ENCODE peak calls at places on chromosomes 13 and 19, in eight cellular contexts. G is cardiac muscle cell, E is lung, Z is brain microvascular endothelial cell, S is adrenal gland, Q is endodermal cell, D is tibial artery, H is ovary. W is an unnamed sample. For H3K36me3, the result is how much of the 10 kb centered on the place peaks cover.

GRCh38 chr19:6534451-6535093 is 3.7 kb downstream of the TNFSF9 start:
- DNase-seq in G (peak), E (no peak), Z (no peak), S (no peak), Q (peak), D (no peak), H (no peak), W (no peak)

GRCh38 chr13:106507560-106508274 is 27.7 kb downstream of the EFNB2 start:
- DNase-seq in G (no peak), E (no peak), Z (peak), S (no peak), Q (no peak), D (no peak), H (no peak), W (no peak)

GRCh38 chr13:92463134-92463533 is 763.5 kb upstream of the GPC6 start:
- DNase-seq in G (no peak), E (no peak), Z (no peak), S (no peak), Q (no peak), D (no peak), H (no peak), W (no peak)

GRCh38 chr19:33403973-33404304 is 30.4 kb downstream of the CEBPG start:
- DNase-seq in G (no peak), E (no peak), Z (no peak), S (peak), Q (no peak), D (no peak), H (peak), W (peak)

GRCh38 chr13:80611310-80611709 is 270.4 kb upstream of the SPRY2 start:
- DNase-seq in G (no peak), E (no peak), Z (no peak), S (no peak), Q (no peak), D (no peak), H (no peak), W (no peak)

GRCh38 chr13:28046981-28047380 is 53.4 kb downstream of the FLT3 start:
- DNase-seq in G (no peak), E (no peak), Z (peak), S (no peak), Q (no peak), D (no peak), H (no peak), W (no peak)

GRCh38 chr13:21849323-21849722 is 178.4 kb downstream of the FGF9 start:
- DNase-seq in G (peak), E (no peak), Z (no peak), S (peak), Q (peak), D (no peak), H (no peak), W (no peak)

GRCh38 chr13:89568276-89568675 is 1779.2 kb upstream of the MIR17HG start:
- DNase-seq in G (no peak), E (no peak), Z (peak), S (no peak), Q (no peak), D (no peak), H (no peak), W (no peak)

GRCh38 chr13:102913924-102914628 is 68.2 kb downstream of the ERCC5 start:
- DNase-seq in G (no peak), E (no peak), Z (no peak), S (peak), Q (no peak), D (no peak), H (no peak), W (no peak)

GRCh38 chr13:67119481-67119883 is 110.7 kb downstream of the PCDH9 start:
- DNase-seq in G (no peak), E (no peak), Z (peak), S (no peak), Q (no peak), D (no peak), H (no peak), W (no peak)

GRCh38 chr13:111967572-111968201 is 99.3 kb upstream of the SOX1 start:
- DNase-seq in G (no peak), E (no peak), Z (no peak), S (no peak), Q (no peak), D (no peak), H (no peak), W (no peak)

GRCh38 chr13:45310341-45311138 is 30.4 kb downstream of the TPT1 start:
- DNase-seq in G (no peak), E (no peak), Z (no peak), S (no peak), Q (no peak), D (no peak), H (no peak), W (no peak)

GRCh38 chr13:80814541-80814940 is 473.6 kb upstream of the SPRY2 start:
- DNase-seq in G (no peak), E (no peak), Z (peak), S (no peak), Q (no peak), D (no peak), H (no peak), W (no peak)

GRCh38 chr13:63902141-63902540 is 2486.5 kb upstream of the PCDH20 start:
- DNase-seq in G (no peak), E (no peak), Z (no peak), S (no peak), Q (no peak), D (no peak), H (no peak), W (no peak)

GRCh38 chr13:44300895-44301638 is 72.6 kb upstream of the SERP2 start:
- DNase-seq in G (peak), E (peak), Z (peak), S (peak), Q (no peak), D (peak), H (peak), W (peak)

GRCh38 chr19:340620-341385 is 3.8 kb downstream of the MIER2 start:
- DNase-seq in G (no peak), E (no peak), Z (no peak), S (no peak), Q (no peak), D (peak), H (no peak), W (no peak)

DNA sequence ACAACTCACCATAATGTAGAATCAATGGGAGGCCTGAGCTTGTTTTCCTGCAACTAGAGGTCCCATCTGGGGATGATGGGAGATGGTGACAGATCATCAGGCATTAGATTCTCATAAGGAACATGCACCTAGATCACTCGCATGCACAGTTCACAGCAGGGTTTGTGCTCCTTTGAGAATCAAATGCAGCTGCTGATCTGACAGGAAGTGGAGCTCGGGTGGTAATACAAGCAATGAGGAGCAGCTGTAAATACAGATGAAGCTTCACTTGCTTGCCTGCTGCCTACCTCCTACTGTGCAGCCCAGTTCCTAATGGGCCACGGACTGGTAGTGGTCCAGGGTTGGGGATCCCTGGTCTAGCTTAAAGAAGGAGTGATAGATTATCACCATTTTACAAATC is 33.0 kb downstream of the KPNA3 start:
- DNase-seq in G (no peak), E (no peak), Z (peak), S (no peak), Q (no peak), D (no peak), H (no peak), W (no peak)
- H3K36me3 ChIP-seq in G (under half), E (under half), Z (under half), S (under half), Q (under half), D (under half), H (under half), W (under half)

DNA sequence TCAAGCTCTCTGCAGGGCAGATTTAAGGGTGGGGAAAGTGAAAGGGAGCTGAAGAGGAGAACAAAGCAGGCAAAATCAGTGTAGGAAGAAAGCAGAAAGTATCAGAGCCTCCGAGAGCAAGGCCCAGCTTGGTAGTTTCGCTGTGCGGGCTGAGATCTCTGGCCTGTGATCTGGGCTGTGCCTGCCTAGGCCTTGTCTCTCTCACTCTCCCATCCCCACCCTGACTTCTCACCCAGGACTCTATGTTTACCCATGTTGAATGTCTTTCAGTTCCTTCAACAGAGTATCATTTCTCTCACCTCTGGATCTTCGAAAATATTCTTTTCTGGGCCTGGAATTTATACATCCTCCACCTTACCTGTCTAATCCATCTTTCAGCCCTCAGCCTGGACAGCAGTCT is 391.3 kb downstream of the FOXO1 start:
- DNase-seq in G (no peak), E (no peak), Z (no peak), S (no peak), Q (no peak), D (no peak), H (no peak), W (no peak)
- H3K27ac ChIP-seq in G (no peak), E (no peak), Z (no peak), S (no peak), Q (no peak), D (no peak), H (no peak), W (no peak)

GRCh38 chr13:62290542-62290941 is 874.9 kb upstream of the PCDH20 start:
- DNase-seq in G (no peak), E (no peak), Z (no peak), S (no peak), Q (no peak), D (no peak), H (no peak), W (no peak)
- H3K4me3 ChIP-seq in G (no peak), E (no peak), Z (no peak), S (no peak), Q (no peak), D (no peak), H (no peak), W (no peak)

GRCh38 chr13:75839418-75839817 is 203.3 kb downstream of the LMO7 start:
- DNase-seq in G (no peak), E (no peak), Z (no peak), S (no peak), Q (no peak), D (no peak), H (no peak), W (no peak)
- H3K36me3 ChIP-seq in G (half or more), E (under half), Z (half or more), S (under half), Q (under half), D (under half), H (under half), W (under half)

GRCh38 chr19:17538684-17539287 is 16.7 kb upstream of the COLGALT1 start:
- DNase-seq in G (no peak), E (no peak), Z (no peak), S (no peak), Q (no peak), D (no peak), H (no peak), W (no peak)
- H3K27ac ChIP-seq in G (no peak), E (peak), Z (no peak), S (no peak), Q (no peak), D (no peak), H (peak), W (no peak)

DNA sequence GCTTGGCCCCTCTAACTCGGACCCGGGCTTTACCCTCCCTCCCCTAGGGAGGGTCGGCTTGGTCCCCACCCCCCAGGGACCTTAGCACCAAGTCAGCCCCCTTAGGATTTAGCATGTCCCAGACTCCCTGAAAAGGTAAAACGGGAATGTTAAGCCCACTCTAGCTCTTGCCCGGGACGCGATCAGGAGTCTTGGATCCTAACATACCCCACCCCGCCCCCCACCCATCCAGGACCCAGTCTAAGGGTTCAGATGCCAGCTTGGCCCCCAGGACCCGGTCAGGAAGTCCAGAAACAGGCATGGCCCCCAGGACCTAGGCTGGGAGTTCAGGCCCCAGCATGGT is 437 bp downstream of the EPOR start:
- DNase-seq in G (peak), E (no peak), Z (no peak), S (no peak), Q (no peak), D (no peak), H (no peak), W (no peak)
- H3K4me3 ChIP-seq in G (peak), E (peak), Z (peak), S (no peak), Q (peak), D (peak), H (no peak), W (no peak)

DNA sequence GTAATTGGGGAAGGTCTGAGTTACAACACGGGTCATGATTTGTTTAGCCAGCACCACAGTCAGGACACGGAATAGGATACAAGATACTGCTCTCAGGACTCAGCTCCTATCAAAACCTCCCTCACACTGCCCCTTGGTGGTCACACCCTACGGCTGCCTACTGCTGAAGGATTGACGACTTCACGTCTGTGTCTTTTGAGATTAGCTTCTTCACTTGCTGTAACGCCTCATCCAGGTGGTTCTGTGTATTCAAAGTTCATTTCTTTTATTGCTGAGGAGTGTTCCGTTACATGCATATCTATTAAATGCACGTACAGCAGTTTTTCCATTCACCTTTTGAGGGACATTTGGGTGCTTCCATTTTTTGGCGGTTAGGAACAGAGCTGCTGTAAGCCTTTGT is 46.3 kb downstream of the URI1 start:
- DNase-seq in G (no peak), E (no peak), Z (no peak), S (no peak), Q (peak), D (no peak), H (no peak), W (no peak)
- H3K36me3 ChIP-seq in G (under half), E (under half), Z (under half), S (under half), Q (under half), D (under half), H (under half), W (under half)

GRCh38 chr13:59750860-59751259 is 412.9 kb downstream of the DIAPH3 start:
- DNase-seq in G (peak), E (no peak), Z (peak), S (no peak), Q (peak), D (no peak), H (no peak), W (no peak)
- H3K27ac ChIP-seq in G (peak), E (no peak), Z (peak), S (no peak), Q (peak), D (no peak), H (no peak), W (no peak)

GRCh38 chr13:35687336-35687735 is 210.8 kb upstream of the MAB21L1 start:
- DNase-seq in G (no peak), E (no peak), Z (no peak), S (no peak), Q (no peak), D (no peak), H (no peak), W (no peak)

GRCh38 chr13:35693142-35693784 is 216.8 kb upstream of the MAB21L1 start:
- DNase-seq in G (no peak), E (no peak), Z (no peak), S (no peak), Q (peak), D (no peak), H (no peak), W (no peak)

GRCh38 chr13:35694031-35694430 is 217.5 kb upstream of the MAB21L1 start:
- DNase-seq in G (no peak), E (no peak), Z (no peak), S (no peak), Q (peak), D (no peak), H (no peak), W (no peak)

GRCh38 chr13:35694549-35695233 is 218.2 kb upstream of the MAB21L1 start:
- DNase-seq in G (no peak), E (no peak), Z (no peak), S (no peak), Q (peak), D (no peak), H (no peak), W (no peak)

GRCh38 chr13:35690546-35690945 is 214.1 kb upstream of the MAB21L1 start:
- DNase-seq in G (no peak), E (no peak), Z (peak), S (no peak), Q (peak), D (no peak), H (no peak), W (no peak)
- H3K4me3 ChIP-seq in G (no peak), E (no peak), Z (no peak), S (no peak), Q (no peak), D (no peak), H (no peak), W (no peak)

GRCh38 chr19:19636573-19636972 is 6.9 kb downstream of the GMIP start:
- DNase-seq in G (no peak), E (no peak), Z (no peak), S (no peak), Q (no peak), D (no peak), H (no peak), W (peak)

GRCh38 chr19:19632661-19633060 is 4.6 kb upstream of the LPAR2 start:
- DNase-seq in G (no peak), E (no peak), Z (no peak), S (no peak), Q (no peak), D (no peak), H (no peak), W (no peak)

GRCh38 chr19:19635313-19635702 is 7.3 kb upstream of the LPAR2 start:
- DNase-seq in G (no peak), E (no peak), Z (no peak), S (no peak), Q (no peak), D (no peak), H (no peak), W (no peak)

GRCh38 chr19:19634516-19635312 is 6.7 kb upstream of the LPAR2 start:
- DNase-seq in G (no peak), E (no peak), Z (no peak), S (no peak), Q (no peak), D (no peak), H (no peak), W (no peak)

DNA sequence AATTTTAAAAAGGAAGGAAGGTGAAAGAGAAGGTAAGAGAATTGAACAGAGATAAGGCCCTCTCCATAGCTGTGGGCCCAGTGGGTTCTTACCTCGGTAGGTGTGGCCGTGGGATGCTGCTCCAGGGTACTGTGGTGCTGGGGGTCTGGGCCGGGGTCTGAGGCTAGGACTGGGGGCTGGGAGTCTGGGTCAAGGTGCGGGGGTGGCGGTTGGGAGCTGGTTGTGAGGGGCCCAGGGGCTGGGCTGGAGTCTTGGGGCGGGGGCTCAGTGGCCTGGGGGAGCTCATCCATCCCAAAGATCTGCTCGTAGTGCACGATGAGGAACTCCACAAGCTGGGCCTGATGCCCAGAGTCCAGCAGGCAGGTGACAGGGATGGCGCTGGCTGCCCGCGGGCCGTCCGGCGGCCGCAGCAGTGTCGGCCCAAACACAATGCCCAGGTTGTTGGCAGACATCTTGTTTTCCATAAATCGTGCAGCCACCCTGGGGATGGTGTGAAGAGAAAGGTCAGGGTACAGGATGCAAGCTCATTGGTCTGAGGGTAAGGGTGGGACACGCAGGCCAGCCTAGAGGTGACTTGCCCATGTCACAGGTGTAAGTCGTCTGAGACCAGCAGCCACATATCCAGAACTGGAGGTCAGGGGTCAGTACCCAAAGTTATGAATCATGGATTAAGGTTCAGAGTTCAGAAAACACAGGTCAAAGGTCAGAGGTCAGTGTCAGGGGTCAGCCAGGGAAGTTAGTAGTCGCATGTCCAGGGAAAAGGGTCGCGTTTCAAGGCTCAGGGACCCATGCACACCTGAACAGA is 5.9 kb upstream of the LPAR2 start:
- DNase-seq in G (no peak), E (no peak), Z (no peak), S (no peak), Q (no peak), D (no peak), H (no peak), W (peak)
- H3K36me3 ChIP-seq in G (under half), E (under half), Z (under half), S (under half), Q (under half), D (under half), H (under half), W (under half)